ENCODE peak calls at places on chromosomes 6 and 20, in seven cellular contexts. One of them, this sample, is unnamed.

GRCh38 chr20:25484911-25485511 is 77.5 kb downstream of the GINS1 start:
- DNase-seq in NCI-H1417: no peak
- DNase-seq in NCI-H2029: no peak
- DNase-seq in activated CD4-positive, alpha-beta memory T cell treated with anti-CD3 and anti-CD28 coated beads for 36 hours: no peak
- DNase-seq in fibroblast of the conjunctiva: no peak
- DNase-seq in activated gamma-delta T cell treated with Interleukin-2 at 50 U/mL for 16 hours: no peak
- DNase-seq in AG04450: no peak
- DNase-seq in this sample: no peak

GRCh38 chr20:50023116-50023802 is 40.5 kb downstream of the SNAI1 start:
- DNase-seq in activated gamma-delta T cell treated with Interleukin-2 at 50 U/mL for 16 hours: no peak
- DNase-seq in NCI-H2029: no peak
- DNase-seq in activated CD4-positive, alpha-beta memory T cell treated with anti-CD3 and anti-CD28 coated beads for 36 hours: no peak
- DNase-seq in AG04450: no peak
- DNase-seq in NCI-H1417: no peak
- DNase-seq in fibroblast of the conjunctiva: no peak
- DNase-seq in this sample: no peak

GRCh38 chr20:9480066-9480465 is 34.3 kb upstream of the LAMP5 start:
- DNase-seq in fibroblast of the conjunctiva: no peak
- DNase-seq in NCI-H2029: no peak
- DNase-seq in AG04450: no peak
- DNase-seq in activated gamma-delta T cell treated with Interleukin-2 at 50 U/mL for 16 hours: no peak
- DNase-seq in activated CD4-positive, alpha-beta memory T cell treated with anti-CD3 and anti-CD28 coated beads for 36 hours: no peak
- DNase-seq in NCI-H1417: no peak
- DNase-seq in this sample: no peak

GRCh38 chr6:4516206-4516605 is 260.0 kb upstream of the CDYL start:
- DNase-seq in NCI-H1417: no peak
- DNase-seq in fibroblast of the conjunctiva: no peak
- DNase-seq in activated gamma-delta T cell treated with Interleukin-2 at 50 U/mL for 16 hours: no peak
- DNase-seq in activated CD4-positive, alpha-beta memory T cell treated with anti-CD3 and anti-CD28 coated beads for 36 hours: no peak
- DNase-seq in NCI-H2029: no peak
- DNase-seq in AG04450: no peak
- DNase-seq in this sample: no peak

GRCh38 chr6:32529697-32530429 is at the start of gene HLA-DRB5:
- DNase-seq in fibroblast of the conjunctiva: no peak
- DNase-seq in activated gamma-delta T cell treated with Interleukin-2 at 50 U/mL for 16 hours: peak
- DNase-seq in activated CD4-positive, alpha-beta memory T cell treated with anti-CD3 and anti-CD28 coated beads for 36 hours: no peak
- DNase-seq in NCI-H2029: no peak
- DNase-seq in NCI-H1417: no peak
- DNase-seq in AG04450: no peak
- DNase-seq in this sample: no peak

GRCh38 chr20:10673831-10674683 is at the start of gene JAG1:
- DNase-seq in fibroblast of the conjunctiva: peak
- DNase-seq in NCI-H1417: peak
- DNase-seq in activated CD4-positive, alpha-beta memory T cell treated with anti-CD3 and anti-CD28 coated beads for 36 hours: peak
- DNase-seq in NCI-H2029: peak
- DNase-seq in activated gamma-delta T cell treated with Interleukin-2 at 50 U/mL for 16 hours: peak
- DNase-seq in AG04450: peak
- DNase-seq in this sample: peak

GRCh38 chr6:139370047-139370706 is 4.3 kb downstream of the CITED2 start:
- DNase-seq in activated CD4-positive, alpha-beta memory T cell treated with anti-CD3 and anti-CD28 coated beads for 36 hours: no peak
- DNase-seq in NCI-H1417: peak
- DNase-seq in NCI-H2029: no peak
- DNase-seq in AG04450: no peak
- DNase-seq in fibroblast of the conjunctiva: peak
- DNase-seq in activated gamma-delta T cell treated with Interleukin-2 at 50 U/mL for 16 hours: no peak
- DNase-seq in this sample: no peak

GRCh38 chr6:89146748-89147715 is 1.2 kb downstream of the PM20D2 start:
- DNase-seq in NCI-H2029: no peak
- DNase-seq in activated gamma-delta T cell treated with Interleukin-2 at 50 U/mL for 16 hours: no peak
- DNase-seq in NCI-H1417: no peak
- DNase-seq in fibroblast of the conjunctiva: no peak
- DNase-seq in AG04450: no peak
- DNase-seq in activated CD4-positive, alpha-beta memory T cell treated with anti-CD3 and anti-CD28 coated beads for 36 hours: no peak
- DNase-seq in this sample: no peak

GRCh38 chr6:63214816-63215215 is 3.5 kb downstream of the FKBP1C start:
- DNase-seq in activated CD4-positive, alpha-beta memory T cell treated with anti-CD3 and anti-CD28 coated beads for 36 hours: no peak
- DNase-seq in NCI-H1417: no peak
- DNase-seq in fibroblast of the conjunctiva: no peak
- DNase-seq in AG04450: no peak
- DNase-seq in activated gamma-delta T cell treated with Interleukin-2 at 50 U/mL for 16 hours: no peak
- DNase-seq in NCI-H2029: no peak
- DNase-seq in this sample: no peak

GRCh38 chr6:169345198-169345597 is 91.6 kb upstream of the THBS2 start:
- DNase-seq in AG04450: no peak
- DNase-seq in NCI-H1417: no peak
- DNase-seq in NCI-H2029: no peak
- DNase-seq in activated gamma-delta T cell treated with Interleukin-2 at 50 U/mL for 16 hours: no peak
- DNase-seq in fibroblast of the conjunctiva: no peak
- DNase-seq in activated CD4-positive, alpha-beta memory T cell treated with anti-CD3 and anti-CD28 coated beads for 36 hours: no peak
- DNase-seq in this sample: no peak

GRCh38 chr6:26020983-26021349 is 58.4 kb downstream of the TRIM38 start:
- DNase-seq in NCI-H1417: peak
- DNase-seq in NCI-H2029: peak
- DNase-seq in activated CD4-positive, alpha-beta memory T cell treated with anti-CD3 and anti-CD28 coated beads for 36 hours: peak
- DNase-seq in activated gamma-delta T cell treated with Interleukin-2 at 50 U/mL for 16 hours: peak
- DNase-seq in AG04450: no peak
- DNase-seq in fibroblast of the conjunctiva: peak
- DNase-seq in this sample: peak

GRCh38 chr20:49581482-49581881 is 13.5 kb upstream of the PTGIS start:
- DNase-seq in NCI-H1417: no peak
- DNase-seq in fibroblast of the conjunctiva: no peak
- DNase-seq in activated CD4-positive, alpha-beta memory T cell treated with anti-CD3 and anti-CD28 coated beads for 36 hours: no peak
- DNase-seq in activated gamma-delta T cell treated with Interleukin-2 at 50 U/mL for 16 hours: no peak
- DNase-seq in AG04450: no peak
- DNase-seq in NCI-H2029: no peak
- DNase-seq in this sample: no peak

GRCh38 chr20:11352041-11352440 is 565.7 kb upstream of the BTBD3 start:
- DNase-seq in AG04450: no peak
- DNase-seq in fibroblast of the conjunctiva: no peak
- DNase-seq in activated gamma-delta T cell treated with Interleukin-2 at 50 U/mL for 16 hours: no peak
- DNase-seq in NCI-H1417: peak
- DNase-seq in NCI-H2029: no peak
- DNase-seq in activated CD4-positive, alpha-beta memory T cell treated with anti-CD3 and anti-CD28 coated beads for 36 hours: no peak
- DNase-seq in this sample: no peak

GRCh38 chr6:2862712-2863174 is 21.1 kb upstream of the SERPINB1 start:
- DNase-seq in activated gamma-delta T cell treated with Interleukin-2 at 50 U/mL for 16 hours: no peak
- DNase-seq in fibroblast of the conjunctiva: no peak
- DNase-seq in NCI-H2029: no peak
- DNase-seq in activated CD4-positive, alpha-beta memory T cell treated with anti-CD3 and anti-CD28 coated beads for 36 hours: peak
- DNase-seq in NCI-H1417: no peak
- DNase-seq in AG04450: no peak
- DNase-seq in this sample: no peak

GRCh38 chr6:72622094-72622540 is 253 bp downstream of the KCNQ5 start:
- DNase-seq in activated CD4-positive, alpha-beta memory T cell treated with anti-CD3 and anti-CD28 coated beads for 36 hours: peak
- DNase-seq in AG04450: no peak
- DNase-seq in NCI-H2029: peak
- DNase-seq in activated gamma-delta T cell treated with Interleukin-2 at 50 U/mL for 16 hours: peak
- DNase-seq in fibroblast of the conjunctiva: no peak
- DNase-seq in NCI-H1417: peak
- DNase-seq in this sample: no peak

GRCh38 chr6:35043381-35043780 is 97.8 kb downstream of the TCP11 start:
- DNase-seq in fibroblast of the conjunctiva: no peak
- DNase-seq in activated CD4-positive, alpha-beta memory T cell treated with anti-CD3 and anti-CD28 coated beads for 36 hours: no peak
- DNase-seq in NCI-H1417: no peak
- DNase-seq in AG04450: no peak
- DNase-seq in activated gamma-delta T cell treated with Interleukin-2 at 50 U/mL for 16 hours: no peak
- DNase-seq in NCI-H2029: peak
- DNase-seq in this sample: no peak

GRCh38 chr20:57364451-57364850 is 13.4 kb downstream of the RAE1 start:
- DNase-seq in activated gamma-delta T cell treated with Interleukin-2 at 50 U/mL for 16 hours: no peak
- DNase-seq in AG04450: no peak
- DNase-seq in NCI-H1417: no peak
- DNase-seq in NCI-H2029: no peak
- DNase-seq in fibroblast of the conjunctiva: no peak
- DNase-seq in activated CD4-positive, alpha-beta memory T cell treated with anti-CD3 and anti-CD28 coated beads for 36 hours: no peak
- DNase-seq in this sample: no peak

GRCh38 chr20:58099956-58100730 is 128.3 kb downstream of the ANKRD60 start:
- DNase-seq in AG04450: no peak
- DNase-seq in NCI-H1417: no peak
- DNase-seq in NCI-H2029: no peak
- DNase-seq in activated CD4-positive, alpha-beta memory T cell treated with anti-CD3 and anti-CD28 coated beads for 36 hours: no peak
- DNase-seq in activated gamma-delta T cell treated with Interleukin-2 at 50 U/mL for 16 hours: no peak
- DNase-seq in fibroblast of the conjunctiva: no peak
- DNase-seq in this sample: no peak

GRCh38 chr20:32455171-32455900 is 97.2 kb downstream of the ASXL1 start:
- DNase-seq in NCI-H2029: no peak
- DNase-seq in activated gamma-delta T cell treated with Interleukin-2 at 50 U/mL for 16 hours: no peak
- DNase-seq in fibroblast of the conjunctiva: no peak
- DNase-seq in NCI-H1417: no peak
- DNase-seq in activated CD4-positive, alpha-beta memory T cell treated with anti-CD3 and anti-CD28 coated beads for 36 hours: no peak
- DNase-seq in AG04450: no peak
- DNase-seq in this sample: no peak

GRCh38 chr6:20286968-20287565 is 74.8 kb upstream of the MBOAT1 start:
- DNase-seq in NCI-H1417: no peak
- DNase-seq in activated CD4-positive, alpha-beta memory T cell treated with anti-CD3 and anti-CD28 coated beads for 36 hours: no peak
- DNase-seq in NCI-H2029: no peak
- DNase-seq in activated gamma-delta T cell treated with Interleukin-2 at 50 U/mL for 16 hours: no peak
- DNase-seq in fibroblast of the conjunctiva: no peak
- DNase-seq in AG04450: no peak
- DNase-seq in this sample: no peak

GRCh38 chr20:16459019-16459700 is 114.1 kb downstream of the KIF16B start:
- DNase-seq in fibroblast of the conjunctiva: peak
- DNase-seq in activated gamma-delta T cell treated with Interleukin-2 at 50 U/mL for 16 hours: no peak
- DNase-seq in NCI-H2029: no peak
- DNase-seq in activated CD4-positive, alpha-beta memory T cell treated with anti-CD3 and anti-CD28 coated beads for 36 hours: no peak
- DNase-seq in AG04450: peak
- DNase-seq in NCI-H1417: no peak
- DNase-seq in this sample: peak

GRCh38 chr20:15100506-15101160 is 763.2 kb upstream of the FLRT3 start:
- DNase-seq in NCI-H1417: no peak
- DNase-seq in activated gamma-delta T cell treated with Interleukin-2 at 50 U/mL for 16 hours: no peak
- DNase-seq in AG04450: no peak
- DNase-seq in NCI-H2029: no peak
- DNase-seq in activated CD4-positive, alpha-beta memory T cell treated with anti-CD3 and anti-CD28 coated beads for 36 hours: no peak
- DNase-seq in fibroblast of the conjunctiva: no peak
- DNase-seq in this sample: no peak

GRCh38 chr6:167699141-167700036 is 127.3 kb upstream of the AFDN start:
- DNase-seq in fibroblast of the conjunctiva: no peak
- DNase-seq in NCI-H2029: no peak
- DNase-seq in activated gamma-delta T cell treated with Interleukin-2 at 50 U/mL for 16 hours: no peak
- DNase-seq in NCI-H1417: no peak
- DNase-seq in activated CD4-positive, alpha-beta memory T cell treated with anti-CD3 and anti-CD28 coated beads for 36 hours: peak
- DNase-seq in AG04450: no peak
- DNase-seq in this sample: no peak

GRCh38 chr6:153087436-153087835 is 43.6 kb downstream of the RGS17 start:
- DNase-seq in activated gamma-delta T cell treated with Interleukin-2 at 50 U/mL for 16 hours: no peak
- DNase-seq in fibroblast of the conjunctiva: no peak
- DNase-seq in AG04450: no peak
- DNase-seq in activated CD4-positive, alpha-beta memory T cell treated with anti-CD3 and anti-CD28 coated beads for 36 hours: no peak
- DNase-seq in NCI-H2029: no peak
- DNase-seq in NCI-H1417: no peak
- DNase-seq in this sample: no peak

GRCh38 chr6:154649723-154650122 is 83.5 kb upstream of the SCAF8 start:
- DNase-seq in NCI-H2029: no peak
- DNase-seq in activated gamma-delta T cell treated with Interleukin-2 at 50 U/mL for 16 hours: no peak
- DNase-seq in activated CD4-positive, alpha-beta memory T cell treated with anti-CD3 and anti-CD28 coated beads for 36 hours: no peak
- DNase-seq in AG04450: no peak
- DNase-seq in NCI-H1417: no peak
- DNase-seq in fibroblast of the conjunctiva: no peak
- DNase-seq in this sample: no peak

GRCh38 chr6:36364669-36365479 is 22.6 kb downstream of the ETV7 start:
- DNase-seq in activated CD4-positive, alpha-beta memory T cell treated with anti-CD3 and anti-CD28 coated beads for 36 hours: peak
- DNase-seq in activated gamma-delta T cell treated with Interleukin-2 at 50 U/mL for 16 hours: no peak
- DNase-seq in AG04450: no peak
- DNase-seq in NCI-H2029: no peak
- DNase-seq in fibroblast of the conjunctiva: no peak
- DNase-seq in NCI-H1417: no peak
- DNase-seq in this sample: no peak

GRCh38 chr6:161008245-161008644 is 16.7 kb downstream of the MAP3K4 start:
- DNase-seq in activated gamma-delta T cell treated with Interleukin-2 at 50 U/mL for 16 hours: no peak
- DNase-seq in AG04450: no peak
- DNase-seq in NCI-H1417: no peak
- DNase-seq in NCI-H2029: no peak
- DNase-seq in activated CD4-positive, alpha-beta memory T cell treated with anti-CD3 and anti-CD28 coated beads for 36 hours: no peak
- DNase-seq in fibroblast of the conjunctiva: no peak
- DNase-seq in this sample: no peak

GRCh38 chr6:1105833-1106400 is 206.0 kb upstream of the FOXQ1 start:
- DNase-seq in fibroblast of the conjunctiva: no peak
- DNase-seq in activated gamma-delta T cell treated with Interleukin-2 at 50 U/mL for 16 hours: no peak
- DNase-seq in activated CD4-positive, alpha-beta memory T cell treated with anti-CD3 and anti-CD28 coated beads for 36 hours: no peak
- DNase-seq in NCI-H1417: no peak
- DNase-seq in AG04450: no peak
- DNase-seq in NCI-H2029: no peak
- DNase-seq in this sample: no peak

GRCh38 chr6:2185056-2185455 is 60.3 kb downstream of the GMDS start:
- DNase-seq in NCI-H1417: no peak
- DNase-seq in activated gamma-delta T cell treated with Interleukin-2 at 50 U/mL for 16 hours: no peak
- DNase-seq in activated CD4-positive, alpha-beta memory T cell treated with anti-CD3 and anti-CD28 coated beads for 36 hours: no peak
- DNase-seq in fibroblast of the conjunctiva: no peak
- DNase-seq in AG04450: no peak
- DNase-seq in NCI-H2029: no peak
- DNase-seq in this sample: no peak

GRCh38 chr6:26158581-26159416 is 71.6 kb downstream of the HFE start:
- DNase-seq in activated gamma-delta T cell treated with Interleukin-2 at 50 U/mL for 16 hours: peak
- DNase-seq in AG04450: no peak
- DNase-seq in activated CD4-positive, alpha-beta memory T cell treated with anti-CD3 and anti-CD28 coated beads for 36 hours: peak
- DNase-seq in NCI-H2029: peak
- DNase-seq in NCI-H1417: peak
- DNase-seq in fibroblast of the conjunctiva: no peak
- DNase-seq in this sample: peak

GRCh38 chr6:157460182-157460999 is 79.4 kb downstream of the ZDHHC14 start:
- DNase-seq in NCI-H1417: no peak
- DNase-seq in NCI-H2029: no peak
- DNase-seq in activated CD4-positive, alpha-beta memory T cell treated with anti-CD3 and anti-CD28 coated beads for 36 hours: no peak
- DNase-seq in fibroblast of the conjunctiva: no peak
- DNase-seq in AG04450: no peak
- DNase-seq in activated gamma-delta T cell treated with Interleukin-2 at 50 U/mL for 16 hours: no peak
- DNase-seq in this sample: no peak

GRCh38 chr6:85670573-85670972 is 27.9 kb upstream of the SYNCRIP start:
- DNase-seq in activated gamma-delta T cell treated with Interleukin-2 at 50 U/mL for 16 hours: no peak
- DNase-seq in NCI-H2029: no peak
- DNase-seq in AG04450: no peak
- DNase-seq in NCI-H1417: no peak
- DNase-seq in activated CD4-positive, alpha-beta memory T cell treated with anti-CD3 and anti-CD28 coated beads for 36 hours: no peak
- DNase-seq in fibroblast of the conjunctiva: peak
- DNase-seq in this sample: no peak

GRCh38 chr6:47097092-47097945 is 55.2 kb upstream of the ADGRF1 start:
- DNase-seq in NCI-H1417: peak
- DNase-seq in fibroblast of the conjunctiva: peak
- DNase-seq in activated CD4-positive, alpha-beta memory T cell treated with anti-CD3 and anti-CD28 coated beads for 36 hours: peak
- DNase-seq in activated gamma-delta T cell treated with Interleukin-2 at 50 U/mL for 16 hours: peak
- DNase-seq in NCI-H2029: peak
- DNase-seq in AG04450: peak
- DNase-seq in this sample: peak